ENCODE peak calls at places on chromosomes 4 and X, in four cellular contexts. C is coronary artery, S is T-helper 2 cell, N is Ammon's horn. K is an unnamed sample.
A peak's percentile ranks its signal among the peaks of the same experiment; 100 is the strongest.

GRCh38 chrX:53449632-53450031 is 15.5 kb upstream of the HSD17B10 start:
- DNase-seq in N (no peak), S (no peak), C (no peak), K (no peak)

GRCh38 chrX:43333543-43333942 is 322.6 kb upstream of the MAOA start:
- DNase-seq in S (no peak), N (no peak), C (no peak), K (no peak)

GRCh38 chrX:153061732-153062131 is 5.5 kb downstream of the PNMA3 start:
- DNase-seq in C (no peak), S (no peak), N (no peak), K (peak; percentile 36)

GRCh38 chrX:100424012-100424411 is 13.9 kb upstream of the PCDH19 start:
- DNase-seq in N (no peak), C (no peak), S (no peak), K (no peak)

GRCh38 chr4:8188085-8188484 is 11.0 kb upstream of the SH3TC1 start:
- DNase-seq in S (no peak), N (no peak), C (no peak), K (no peak)

GRCh38 chr4:110106946-110107325 is 91.5 kb downstream of the ELOVL6 start:
- DNase-seq in S (peak; percentile 62), N (no peak), C (no peak), K (peak; percentile 65)

GRCh38 chr4:184417802-184418511 is 56.4 kb downstream of the IRF2 start:
- DNase-seq in S (peak; percentile 91), C (no peak), N (peak; percentile 74), K (peak; percentile 79)

GRCh38 chr4:105126311-105127153 is 20.1 kb upstream of the TET2 start:
- DNase-seq in S (no peak), C (no peak), N (no peak), K (no peak)

GRCh38 chr4:185307136-185307950 is 88.4 kb downstream of the LRP2BP start:
- DNase-seq in S (no peak), N (no peak), C (no peak), K (no peak)

GRCh38 chrX:49053223-49054072 is 5.4 kb upstream of the CCDC120 start:
- DNase-seq in N (peak; percentile 27), C (no peak), S (peak; percentile 81), K (no peak)

GRCh38 chr4:81255524-81255923 is 40.5 kb upstream of the PRKG2 start:
- DNase-seq in C (no peak), N (no peak), S (no peak), K (peak; percentile 79)

GRCh38 chr4:17695341-17695740 is 80.9 kb downstream of the MED28 start:
- DNase-seq in S (no peak), C (no peak), N (no peak), K (no peak)

GRCh38 chr4:85747871-85748491 is 273.0 kb downstream of the ARHGAP24 start:
- DNase-seq in C (no peak), N (peak; percentile 91), S (peak; percentile 44), K (peak; percentile 54)

GRCh38 chr4:56465599-56466295 is 1.7 kb upstream of the SRP72 start:
- DNase-seq in N (no peak), C (no peak), S (no peak), K (peak; percentile 30)

GRCh38 chr4:39025552-39026085 is 6.6 kb downstream of the TMEM156 start:
- DNase-seq in N (no peak), C (no peak), S (no peak), K (no peak)

GRCh38 chr4:7739077-7739917 is 200.4 kb downstream of the AFAP1 start:
- DNase-seq in S (no peak), N (no peak), C (no peak), K (no peak)

GRCh38 chrX:74234829-74235228 is 69.2 kb upstream of the ZCCHC13 start:
- DNase-seq in S (no peak), C (no peak), N (no peak), K (no peak)

K was measured in HCEC 1CT.